ENCODE peak calls at places on chromosome 14, in five cellular contexts. B, G, W, Q and A are unnamed samples.

GRCh38 chr14:102652194-102652593 is 59.7 kb downstream of the RCOR1 start:
- DNase-seq in B (no peak), G (no peak), W (no peak), Q (no peak), A (no peak)

GRCh38 chr14:73252491-73253322 is 15.4 kb downstream of the PAPLN start:
- DNase-seq in B (no peak), G (no peak), W (no peak), Q (no peak), A (no peak)

GRCh38 chr14:101965796-101966718 is 1.7 kb downstream of the DYNC1H1 start:
- DNase-seq in B (no peak), G (no peak), W (no peak), Q (no peak), A (no peak)

GRCh38 chr14:90619911-90620310 is 196.3 kb downstream of the TTC7B start:
- DNase-seq in B (no peak), G (no peak), W (no peak), Q (no peak), A (no peak)

GRCh38 chr14:86798330-86798729 is 1194.7 kb downstream of the GALC start:
- DNase-seq in B (no peak), G (no peak), W (no peak), Q (no peak), A (no peak)

GRCh38 chr14:100649173-100649519 is 61.9 kb upstream of the BEGAIN start:
- DNase-seq in B (no peak), G (no peak), W (no peak), Q (no peak), A (no peak)

GRCh38 chr14:99605299-99605961 is 1.4 kb upstream of the CCDC85C start:
- DNase-seq in B (peak; percentile 68), G (peak; percentile 71), W (peak; percentile 50), Q (peak; percentile 71), A (peak; percentile 79)

GRCh38 chr14:84404246-84404645 is 1125.7 kb upstream of the FLRT2 start:
- DNase-seq in B (no peak), G (no peak), W (no peak), Q (no peak), A (no peak)

GRCh38 chr14:100076133-100076532 is 10.9 kb downstream of the EVL start:
- DNase-seq in B (no peak), G (no peak), W (no peak), Q (no peak), A (peak; percentile 63)

GRCh38 chr14:64970776-64971451 is 1.2 kb downstream of the RAB15 start:
- DNase-seq in B (no peak), G (no peak), W (no peak), Q (peak; percentile 10), A (no peak)

DNA sequence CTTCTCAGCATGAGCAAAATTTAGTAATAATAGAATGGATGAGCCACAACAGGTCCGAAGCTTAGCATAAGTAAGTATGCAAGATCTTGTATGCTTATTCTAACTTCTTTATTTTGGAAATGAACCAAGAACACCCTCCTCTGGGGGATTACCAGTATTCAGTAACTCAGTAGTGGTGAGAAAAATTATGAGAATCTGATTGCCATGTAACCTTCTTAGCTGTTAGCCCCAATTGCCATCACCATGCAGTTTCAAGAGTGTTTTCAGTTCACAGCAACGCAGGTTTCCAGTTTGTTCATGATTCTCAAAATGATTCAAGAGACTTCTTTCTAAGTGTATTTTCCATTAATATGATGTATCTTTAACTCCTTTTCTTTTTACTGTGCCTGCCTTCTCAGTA is 1507.6 kb upstream of the SEL1L start:
- DNase-seq in B (no peak), G (no peak), W (no peak), Q (no peak), A (no peak)
- H3K27me3 ChIP-seq in B (no peaks in the 10 kb centered on the region), G (no peaks in the 10 kb centered on the region), W (no peaks in the 10 kb centered on the region), Q (no peaks in the 10 kb centered on the region), A (no peaks in the 10 kb centered on the region)

GRCh38 chr14:106843951-106844483 is 1317.6 kb downstream of the TMEM121 start:
- DNase-seq in B (no peak), G (no peak), W (peak; percentile 66), Q (no peak), A (peak; percentile 29)
- H3K27ac ChIP-seq in B (peak overlapping the region; percentile 66), G (peak overlapping the region; percentile 69), W (peak overlapping the region; percentile 93), Q (no peak overlapping the region), A (peak overlapping the region; percentile 58)

GRCh38 chr14:96676161-96676560 is 121.0 kb upstream of the VRK1 start:
- DNase-seq in B (no peak), G (no peak), W (no peak), Q (no peak), A (no peak)

GRCh38 chr14:96686126-96686525 is 111.1 kb upstream of the VRK1 start:
- DNase-seq in B (no peak), G (no peak), W (no peak), Q (no peak), A (no peak)

GRCh38 chr14:96682401-96682800 is 114.8 kb upstream of the VRK1 start:
- DNase-seq in B (no peak), G (no peak), W (no peak), Q (no peak), A (no peak)

GRCh38 chr14:96683575-96684289 is 113.5 kb upstream of the VRK1 start:
- DNase-seq in B (no peak), G (no peak), W (no peak), Q (no peak), A (no peak)

GRCh38 chr14:96681826-96682225 is 115.4 kb upstream of the VRK1 start:
- DNase-seq in B (no peak), G (no peak), W (no peak), Q (no peak), A (no peak)
- H3K27me3 ChIP-seq in B (no peaks in the 10 kb centered on the region), G (no peaks in the 10 kb centered on the region), W (no peaks in the 10 kb centered on the region), Q (no peaks in the 10 kb centered on the region), A (no peaks in the 10 kb centered on the region)

DNA sequence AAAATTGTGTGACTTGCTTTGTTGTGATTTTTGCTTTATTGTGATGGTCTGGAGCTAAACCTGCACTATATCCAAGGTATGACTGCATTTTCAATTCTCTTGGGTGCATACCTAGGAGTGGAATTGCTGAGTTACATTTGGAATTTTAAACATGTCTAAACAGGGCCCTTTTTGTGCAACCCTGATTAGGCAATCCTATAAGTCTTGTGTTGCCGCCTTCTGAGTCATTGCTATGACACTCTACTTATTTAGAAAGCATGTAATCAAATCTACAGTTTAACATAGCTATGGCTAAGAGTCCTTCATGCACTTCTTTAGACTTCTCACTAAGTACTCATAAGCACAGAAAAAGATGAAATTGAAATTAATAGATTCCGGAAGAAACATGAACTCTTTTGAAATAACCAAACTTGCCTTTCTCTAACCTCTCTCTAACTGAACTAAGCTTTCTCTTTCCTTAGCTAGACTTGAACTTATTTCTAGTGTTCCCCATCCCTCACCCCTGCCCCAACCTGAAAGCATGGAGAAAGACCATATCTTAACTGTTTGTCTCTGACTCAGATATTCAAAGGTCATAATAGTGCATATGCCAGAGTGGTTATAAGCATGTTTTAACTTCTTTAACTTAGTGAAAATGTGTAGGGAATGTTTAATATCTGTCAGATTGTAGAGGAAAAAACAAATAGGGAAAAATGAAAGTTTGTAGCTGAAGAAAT is 203.0 kb downstream of the SNAPC1 start:
- DNase-seq in B (no peak), G (no peak), W (no peak), Q (no peak), A (no peak)
- H3K27ac ChIP-seq in B (no peak overlapping the region), G (no peak overlapping the region), W (no peak overlapping the region), Q (no peak overlapping the region), A (no peak overlapping the region)

GRCh38 chr14:36507847-36508417 is 12.1 kb downstream of the NKX2-1 start:
- DNase-seq in B (no peak), G (no peak), W (no peak), Q (no peak), A (no peak)

GRCh38 chr14:36505892-36506731 is 13.9 kb downstream of the NKX2-1 start:
- DNase-seq in B (no peak), G (no peak), W (no peak), Q (peak; percentile 54), A (no peak)

GRCh38 chr14:36508418-36509051 is 11.5 kb downstream of the NKX2-1 start:
- DNase-seq in B (no peak), G (no peak), W (no peak), Q (no peak), A (no peak)

GRCh38 chr14:36505193-36505815 is 14.7 kb downstream of the NKX2-1 start:
- DNase-seq in B (no peak), G (no peak), W (no peak), Q (no peak), A (no peak)

DNA sequence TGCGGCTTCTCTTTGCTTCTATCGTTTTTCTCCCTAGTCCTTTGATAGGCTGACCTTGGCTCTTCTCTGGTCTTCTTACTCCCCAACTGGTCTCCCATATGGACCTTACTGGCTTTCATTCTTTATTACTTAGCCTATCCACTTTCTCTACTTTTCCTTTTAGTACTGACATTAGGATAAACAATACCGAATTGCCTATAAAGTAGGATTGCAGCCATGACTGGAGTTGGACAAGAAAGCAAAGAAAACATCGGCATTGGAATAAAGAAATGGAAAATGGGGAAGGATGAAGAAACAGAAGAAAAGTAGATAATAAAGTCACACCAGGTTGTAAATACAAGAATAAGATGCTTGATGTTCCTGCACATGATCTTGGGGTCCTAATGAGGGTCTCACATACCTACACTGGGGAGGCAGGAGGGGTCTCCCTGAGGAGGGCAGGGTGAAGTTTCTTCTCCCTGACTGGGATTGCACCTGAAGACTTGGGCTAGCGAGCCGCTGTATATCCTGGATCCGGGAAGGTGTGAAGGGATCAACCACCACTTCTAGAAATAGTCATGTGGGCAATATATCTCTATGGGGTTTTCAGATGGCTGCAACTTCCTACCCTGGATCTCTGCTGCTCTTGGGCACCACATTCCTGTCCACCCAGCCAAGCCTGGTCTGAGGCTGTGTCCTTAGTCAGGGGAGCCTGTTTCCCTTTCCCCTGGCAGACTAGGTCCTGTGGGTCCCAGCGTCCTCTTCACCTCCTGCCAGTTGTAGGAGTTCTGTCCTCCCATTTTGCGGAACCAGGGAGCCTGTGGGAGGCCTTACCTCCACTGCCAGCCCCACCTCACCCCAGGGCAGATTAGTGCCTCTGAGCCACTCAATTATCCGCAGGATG is 13.1 kb downstream of the NKX2-1 start:
- DNase-seq in B (no peak), G (no peak), W (no peak), Q (no peak), A (no peak)
- H3K27me3 ChIP-seq in B (peaks cover 88% of the 10 kb centered on the region), G (peaks cover 40% of the 10 kb centered on the region), W (no peaks in the 10 kb centered on the region), Q (peaks cover 100% of the 10 kb centered on the region), A (peaks cover 38% of the 10 kb centered on the region)

GRCh38 chr14:104843006-104843405 is 22.1 kb upstream of the CEP170B start:
- DNase-seq in B (no peak), G (no peak), W (no peak), Q (no peak), A (no peak)

GRCh38 chr14:104845033-104845666 is 19.9 kb upstream of the CEP170B start:
- DNase-seq in B (no peak), G (no peak), W (no peak), Q (no peak), A (no peak)

GRCh38 chr14:104845834-104846441 is 19.1 kb upstream of the CEP170B start:
- DNase-seq in B (no peak), G (no peak), W (no peak), Q (peak; percentile 68), A (no peak)

GRCh38 chr14:104843442-104844305 is 21.4 kb upstream of the CEP170B start:
- DNase-seq in B (no peak), G (no peak), W (no peak), Q (peak; percentile 74), A (no peak)

GRCh38 chr14:104844306-104845032 is 20.6 kb upstream of the CEP170B start:
- DNase-seq in B (no peak), G (no peak), W (no peak), Q (no peak), A (no peak)
- H3K27ac ChIP-seq in B (no peak overlapping the region), G (no peak overlapping the region), W (no peak overlapping the region), Q (no peak overlapping the region), A (no peak overlapping the region)